ENCODE peak calls at places on chromosomes 12 and 14, in six cellular contexts. One of them, this sample, is unnamed.

GRCh38 chr12:105107176-105107496 is 395 bp upstream of the WASHC4 start:
- DNase-seq in SK-N-SH: peak; percentile 67
- DNase-seq in HepG2: no peak
- DNase-seq in HCT116: peak; percentile 26
- DNase-seq in K562: peak; percentile 54
- DNase-seq in endothelial cell of umbilical vein: no peak
- DNase-seq in this sample: peak; percentile 68

GRCh38 chr12:42426733-42427132 is 100.8 kb downstream of the PPHLN1 start:
- DNase-seq in SK-N-SH: no peak
- DNase-seq in HepG2: no peak
- DNase-seq in HCT116: peak; percentile 49
- DNase-seq in K562: peak; percentile 54
- DNase-seq in endothelial cell of umbilical vein: peak; percentile 64
- DNase-seq in this sample: peak; percentile 60

GRCh38 chr12:93379432-93380308 is 1.9 kb downstream of the NUDT4 start:
- DNase-seq in SK-N-SH: no peak
- DNase-seq in HepG2: no peak
- DNase-seq in HCT116: no peak
- DNase-seq in K562: no peak
- DNase-seq in endothelial cell of umbilical vein: peak; percentile 42
- DNase-seq in this sample: no peak

GRCh38 chr12:113230315-113231274 is 9.3 kb downstream of the TPCN1 start:
- DNase-seq in SK-N-SH: no peak
- DNase-seq in HepG2: peak; percentile 94
- DNase-seq in HCT116: no peak
- DNase-seq in K562: no peak
- DNase-seq in endothelial cell of umbilical vein: peak; percentile 21
- DNase-seq in this sample: no peak

GRCh38 chr14:51521764-51522163 is 129.9 kb upstream of the FRMD6 start:
- DNase-seq in SK-N-SH: no peak
- DNase-seq in HepG2: no peak
- DNase-seq in HCT116: no peak
- DNase-seq in K562: no peak
- DNase-seq in endothelial cell of umbilical vein: no peak
- DNase-seq in this sample: no peak

GRCh38 chr12:115375188-115375991 is 691.4 kb upstream of the TBX3 start:
- DNase-seq in SK-N-SH: no peak
- DNase-seq in HepG2: peak; percentile 28
- DNase-seq in HCT116: no peak
- DNase-seq in K562: no peak
- DNase-seq in endothelial cell of umbilical vein: no peak
- DNase-seq in this sample: no peak

GRCh38 chr14:31781578-31781977 is 220.4 kb downstream of the NUBPL start:
- DNase-seq in SK-N-SH: no peak
- DNase-seq in HepG2: no peak
- DNase-seq in HCT116: no peak
- DNase-seq in K562: no peak
- DNase-seq in endothelial cell of umbilical vein: no peak
- DNase-seq in this sample: peak; percentile 45

GRCh38 chr12:1093166-1093751 is 102.2 kb downstream of the ERC1 start:
- DNase-seq in SK-N-SH: peak; percentile 54
- DNase-seq in HepG2: peak; percentile 71
- DNase-seq in HCT116: peak; percentile 53
- DNase-seq in K562: peak; percentile 12
- DNase-seq in endothelial cell of umbilical vein: peak; percentile 73
- DNase-seq in this sample: peak; percentile 85

GRCh38 chr14:56125772-56126411 is 7.7 kb downstream of the PELI2 start:
- DNase-seq in SK-N-SH: no peak
- DNase-seq in HepG2: no peak
- DNase-seq in HCT116: no peak
- DNase-seq in K562: no peak
- DNase-seq in endothelial cell of umbilical vein: no peak
- DNase-seq in this sample: no peak

GRCh38 chr14:32028599-32028998 is 48.5 kb upstream of the ARHGAP5 start:
- DNase-seq in SK-N-SH: no peak
- DNase-seq in HepG2: no peak
- DNase-seq in HCT116: no peak
- DNase-seq in K562: no peak
- DNase-seq in endothelial cell of umbilical vein: no peak
- DNase-seq in this sample: no peak

GRCh38 chr14:104445086-104445485 is 134.5 kb upstream of the C14orf180 start:
- DNase-seq in SK-N-SH: no peak
- DNase-seq in HepG2: no peak
- DNase-seq in HCT116: no peak
- DNase-seq in K562: no peak
- DNase-seq in endothelial cell of umbilical vein: no peak
- DNase-seq in this sample: no peak

GRCh38 chr14:75724414-75725204 is 63.6 kb downstream of the TTLL5 start:
- DNase-seq in SK-N-SH: no peak
- DNase-seq in HepG2: no peak
- DNase-seq in HCT116: no peak
- DNase-seq in K562: no peak
- DNase-seq in endothelial cell of umbilical vein: no peak
- DNase-seq in this sample: no peak

GRCh38 chr12:103965255-103965589 is 450 bp upstream of the TDG start:
- DNase-seq in SK-N-SH: no peak
- DNase-seq in HepG2: no peak
- DNase-seq in HCT116: no peak
- DNase-seq in K562: no peak
- DNase-seq in endothelial cell of umbilical vein: no peak
- DNase-seq in this sample: no peak

GRCh38 chr12:55619352-55620138 is 17.1 kb upstream of the OR10P1 start:
- DNase-seq in SK-N-SH: peak; percentile 62
- DNase-seq in HepG2: peak; percentile 92
- DNase-seq in HCT116: peak; percentile 91
- DNase-seq in K562: peak; percentile 68
- DNase-seq in endothelial cell of umbilical vein: peak; percentile 95
- DNase-seq in this sample: peak; percentile 98

GRCh38 chr12:80627773-80628172 is 79.7 kb upstream of the MYF6 start:
- DNase-seq in SK-N-SH: no peak
- DNase-seq in HepG2: no peak
- DNase-seq in HCT116: no peak
- DNase-seq in K562: no peak
- DNase-seq in endothelial cell of umbilical vein: peak; percentile 41
- DNase-seq in this sample: no peak

GRCh38 chr14:88775532-88775931 is 17.2 kb downstream of the EML5 start:
- DNase-seq in SK-N-SH: no peak
- DNase-seq in HepG2: no peak
- DNase-seq in HCT116: no peak
- DNase-seq in K562: no peak
- DNase-seq in endothelial cell of umbilical vein: no peak
- DNase-seq in this sample: no peak

GRCh38 chr12:123942277-123942653 is 30.4 kb downstream of the CCDC92 start:
- DNase-seq in SK-N-SH: no peak
- DNase-seq in HepG2: no peak
- DNase-seq in HCT116: no peak
- DNase-seq in K562: no peak
- DNase-seq in endothelial cell of umbilical vein: peak; percentile 27
- DNase-seq in this sample: no peak

DNA sequence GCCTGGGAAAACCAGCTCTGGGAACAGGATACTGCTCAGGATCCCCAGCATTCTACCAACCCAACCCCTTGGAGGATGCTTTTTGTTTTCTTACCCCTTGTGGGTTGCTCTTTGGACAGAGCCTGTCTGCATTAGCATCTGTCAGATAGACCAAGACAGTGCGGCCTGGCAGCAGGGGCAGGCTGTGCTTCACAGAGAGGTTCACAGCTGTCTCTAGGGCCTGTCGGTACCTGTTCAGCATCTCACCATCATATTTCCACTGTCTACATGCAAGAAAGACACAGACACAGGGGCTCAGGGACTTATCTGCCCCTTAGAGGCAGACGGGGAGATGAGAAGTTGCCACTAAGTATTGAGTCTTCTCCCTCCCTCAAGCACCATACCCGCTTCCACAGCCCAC is 21.8 kb downstream of the TEP1 start:
- DNase-seq in SK-N-SH: no peak
- DNase-seq in HepG2: no peak
- DNase-seq in HCT116: no peak
- DNase-seq in K562: no peak
- DNase-seq in endothelial cell of umbilical vein: no peak
- DNase-seq in this sample: no peak
- H3K36me3 ChIP-seq in SK-N-SH: peaks cover 68% of the 10 kb centered on the region
- H3K36me3 ChIP-seq in HepG2: peaks cover 20% of the 10 kb centered on the region
- H3K36me3 ChIP-seq in HCT116: peaks cover 45% of the 10 kb centered on the region
- H3K36me3 ChIP-seq in K562: peaks cover 39% of the 10 kb centered on the region
- H3K36me3 ChIP-seq in endothelial cell of umbilical vein: peaks cover 33% of the 10 kb centered on the region
- H3K36me3 ChIP-seq in this sample: peaks cover 3% of the 10 kb centered on the region

DNA sequence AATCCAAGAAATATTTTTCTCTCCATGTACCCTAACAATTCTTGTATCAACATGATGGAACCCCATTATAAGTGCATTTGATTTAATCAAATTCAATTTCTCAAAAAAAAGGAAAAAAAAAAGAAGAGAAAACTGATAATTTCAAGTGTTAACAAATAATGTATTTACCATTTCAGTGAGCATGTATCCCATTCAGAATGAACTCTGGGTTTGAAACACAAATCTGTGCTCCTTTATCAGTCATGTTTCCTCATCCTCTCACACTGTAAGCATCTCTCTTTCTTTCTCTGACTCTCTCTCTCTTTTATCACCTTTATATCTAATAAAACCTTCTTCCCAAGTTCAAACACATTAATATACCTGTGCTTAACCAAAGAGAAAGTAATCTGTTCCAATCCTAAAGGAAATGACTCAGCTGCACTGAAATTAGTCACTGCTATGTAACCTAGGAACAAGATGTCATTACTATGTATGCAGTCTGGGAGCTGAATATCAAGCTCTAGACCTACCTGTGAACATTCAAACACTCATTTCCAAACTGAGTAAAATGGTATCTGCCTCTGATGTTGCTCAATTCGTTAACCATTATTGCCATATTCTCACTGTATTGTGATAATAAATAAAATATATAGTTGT is 135.0 kb upstream of the LRIG3 start:
- DNase-seq in SK-N-SH: no peak
- DNase-seq in HepG2: no peak
- DNase-seq in HCT116: peak; percentile 78
- DNase-seq in K562: no peak
- DNase-seq in endothelial cell of umbilical vein: peak; percentile 90
- DNase-seq in this sample: no peak
- TF ChIP-seq POLR2AphosphoS5 in SK-N-SH: no peak
- TF ChIP-seq POLR2AphosphoS5 in HepG2: no peak
- TF ChIP-seq POLR2AphosphoS5 in HCT116: peak; percentile 32
- TF ChIP-seq POLR2AphosphoS5 in K562: no peak
- TF ChIP-seq POLR2AphosphoS5 in endothelial cell of umbilical vein: no peak
- TF ChIP-seq POLR2AphosphoS5 in this sample: no peak

GRCh38 chr14:61482348-61483206 is 161.2 kb downstream of the PRKCH start:
- DNase-seq in SK-N-SH: peak; percentile 50
- DNase-seq in HepG2: no peak
- DNase-seq in HCT116: no peak
- DNase-seq in K562: no peak
- DNase-seq in endothelial cell of umbilical vein: no peak
- DNase-seq in this sample: no peak

GRCh38 chr14:61477845-61478438 is 156.6 kb downstream of the PRKCH start:
- DNase-seq in SK-N-SH: no peak
- DNase-seq in HepG2: no peak
- DNase-seq in HCT116: peak; percentile 40
- DNase-seq in K562: no peak
- DNase-seq in endothelial cell of umbilical vein: peak; percentile 79
- DNase-seq in this sample: no peak

GRCh38 chr14:61478971-61479473 is 157.6 kb downstream of the PRKCH start:
- DNase-seq in SK-N-SH: no peak
- DNase-seq in HepG2: no peak
- DNase-seq in HCT116: no peak
- DNase-seq in K562: no peak
- DNase-seq in endothelial cell of umbilical vein: no peak
- DNase-seq in this sample: no peak

GRCh38 chr14:61480704-61481285 is 159.4 kb downstream of the PRKCH start:
- DNase-seq in SK-N-SH: no peak
- DNase-seq in HepG2: no peak
- DNase-seq in HCT116: no peak
- DNase-seq in K562: no peak
- DNase-seq in endothelial cell of umbilical vein: no peak
- DNase-seq in this sample: no peak

DNA sequence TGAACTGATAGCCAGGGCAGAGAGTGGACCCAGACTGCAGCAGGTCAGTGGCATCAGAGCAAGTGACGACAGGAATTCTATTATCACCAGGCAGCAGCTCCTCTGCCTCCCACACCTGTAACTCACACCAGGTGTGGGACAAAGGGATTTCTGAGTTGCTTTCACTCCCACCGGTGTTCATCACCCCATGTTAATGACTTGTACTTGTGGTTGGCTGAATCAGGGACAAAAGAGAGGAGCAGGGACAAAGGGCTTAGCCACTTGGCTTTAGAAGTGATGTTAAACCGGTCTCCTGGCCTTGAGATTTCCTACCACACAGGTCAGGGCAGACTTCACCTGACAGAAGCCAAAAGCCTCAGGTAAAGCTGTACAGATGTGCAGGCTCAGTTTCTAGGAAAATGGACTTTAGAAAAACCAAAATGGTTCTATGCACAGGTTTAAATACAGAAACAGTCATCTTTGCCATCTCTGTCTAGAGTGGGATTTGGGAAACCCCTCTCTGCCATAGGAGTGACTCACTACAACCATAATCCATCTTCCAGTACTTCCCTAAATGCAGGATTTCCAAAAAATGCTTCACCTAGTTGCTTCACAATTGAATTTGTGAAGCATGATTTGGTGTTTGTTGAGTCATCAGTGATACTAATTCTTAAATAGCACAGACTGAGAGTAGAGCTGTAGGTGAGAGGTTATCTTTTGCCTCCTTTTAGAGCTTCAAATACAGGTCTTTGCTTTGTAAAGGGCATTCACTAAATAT is 158.5 kb downstream of the PRKCH start:
- DNase-seq in SK-N-SH: no peak
- DNase-seq in HepG2: no peak
- DNase-seq in HCT116: no peak
- DNase-seq in K562: no peak
- DNase-seq in endothelial cell of umbilical vein: peak; percentile 39
- DNase-seq in this sample: no peak
- H2AFZ ChIP-seq in SK-N-SH: no peak overlapping the region
- H2AFZ ChIP-seq in HepG2: no peak overlapping the region
- H2AFZ ChIP-seq in HCT116: no peak overlapping the region
- H2AFZ ChIP-seq in K562: no peak overlapping the region
- H2AFZ ChIP-seq in endothelial cell of umbilical vein: no peak overlapping the region
- H2AFZ ChIP-seq in this sample: no peak overlapping the region

DNA sequence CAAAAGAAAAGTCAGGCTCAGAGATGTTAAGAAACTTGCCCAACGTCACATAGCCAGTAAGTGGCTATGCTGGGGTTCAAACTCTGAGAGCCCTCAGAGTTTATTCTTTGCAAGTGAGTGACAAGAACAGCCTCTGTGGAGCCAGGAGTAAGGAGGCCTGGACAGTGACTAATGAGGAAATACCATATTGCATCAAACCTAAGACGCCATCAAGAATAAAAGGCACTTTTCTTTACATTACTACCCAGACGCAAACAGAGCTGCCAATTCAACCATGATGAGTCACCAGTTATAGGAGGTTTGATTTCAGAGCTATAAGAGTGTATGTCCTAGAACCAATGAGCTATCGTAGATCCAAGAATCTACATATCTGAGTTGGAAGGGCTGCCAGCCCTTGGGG is 9.4 kb downstream of the TNFRSF1A start:
- DNase-seq in SK-N-SH: no peak
- DNase-seq in HepG2: no peak
- DNase-seq in HCT116: no peak
- DNase-seq in K562: no peak
- DNase-seq in endothelial cell of umbilical vein: peak; percentile 50
- DNase-seq in this sample: no peak
- H3K36me3 ChIP-seq in SK-N-SH: peaks cover 56% of the 10 kb centered on the region
- H3K36me3 ChIP-seq in HepG2: peaks cover 29% of the 10 kb centered on the region
- H3K36me3 ChIP-seq in HCT116: peaks cover 42% of the 10 kb centered on the region
- H3K36me3 ChIP-seq in K562: peaks cover 66% of the 10 kb centered on the region
- H3K36me3 ChIP-seq in endothelial cell of umbilical vein: peaks cover 30% of the 10 kb centered on the region
- H3K36me3 ChIP-seq in this sample: peaks cover 19% of the 10 kb centered on the region